ENCODE peak calls at places on chromosomes 16 and 17, in five cellular contexts. R, B, Y, U and J are unnamed samples.

GRCh38 chr16:23962001-23962400 is 126.2 kb downstream of the PRKCB start:
- DNase-seq in R (no peak), B (no peak), Y (no peak), U (no peak), J (no peak)

GRCh38 chr16:57167951-57168350 is 17.9 kb downstream of the PSME3IP1 start:
- DNase-seq in R (peak; percentile 63), B (no peak), Y (peak; percentile 85), U (no peak), J (no peak)

GRCh38 chr16:68724797-68725196 is 12.3 kb upstream of the CDH1 start:
- DNase-seq in R (no peak), B (no peak), Y (no peak), U (no peak), J (peak; percentile 82)

GRCh38 chr17:28901866-28902818 is 737 bp downstream of the DHRS13 start:
- DNase-seq in R (peak; percentile 71), B (peak; percentile 62), Y (peak; percentile 32), U (peak; percentile 50), J (peak; percentile 72)

GRCh38 chr16:12096162-12096781 is 119.7 kb downstream of the SNX29 start:
- DNase-seq in R (no peak), B (no peak), Y (no peak), U (no peak), J (no peak)

GRCh38 chr17:75250009-75250471 is 11.4 kb downstream of the GGA3 start:
- DNase-seq in R (no peak), B (no peak), Y (peak; percentile 70), U (no peak), J (no peak)

GRCh38 chr17:65956814-65957213 is 235.1 kb downstream of the CEP112 start:
- DNase-seq in R (no peak), B (no peak), Y (peak; percentile 15), U (no peak), J (no peak)

GRCh38 chr17:32124985-32125847 is 17.1 kb upstream of the RHOT1 start:
- DNase-seq in R (no peak), B (no peak), Y (no peak), U (no peak), J (no peak)

GRCh38 chr17:63598284-63598683 is 2.4 kb upstream of the TACO1 start:
- DNase-seq in R (no peak), B (no peak), Y (no peak), U (no peak), J (no peak)

GRCh38 chr17:61389670-61390478 is 9.8 kb upstream of the TBX2 start:
- DNase-seq in R (peak; percentile 86), B (no peak), Y (peak; percentile 65), U (no peak), J (no peak)

GRCh38 chr17:694239-694638 is 20.4 kb downstream of the VPS53 start:
- DNase-seq in R (no peak), B (no peak), Y (peak; percentile 87), U (no peak), J (no peak)

GRCh38 chr16:228917-229730 is at the start of gene LUC7L:
- DNase-seq in R (peak; percentile 96), B (peak; percentile 88), Y (peak; percentile 91), U (peak; percentile 77), J (peak; percentile 91)

GRCh38 chr16:68290455-68290854 is 20.3 kb downstream of the SLC7A6OS start:
- DNase-seq in R (no peak), B (no peak), Y (no peak), U (no peak), J (no peak)

GRCh38 chr16:46916980-46917379 is 32.8 kb downstream of the GPT2 start:
- DNase-seq in R (no peak), B (no peak), Y (no peak), U (no peak), J (no peak)

GRCh38 chr17:82674656-82675475 is 23.6 kb downstream of the RAB40B start:
- DNase-seq in R (no peak), B (no peak), Y (no peak), U (no peak), J (peak; percentile 52)

GRCh38 chr17:69059458-69060205 is 1.1 kb downstream of the ABCA9 start:
- DNase-seq in R (no peak), B (no peak), Y (peak; percentile 80), U (no peak), J (no peak)

GRCh38 chr17:40021471-40021961 is 6.3 kb downstream of the CSF3 start:
- DNase-seq in R (no peak), B (peak; percentile 55), Y (peak; percentile 59), U (no peak), J (no peak)

GRCh38 chr16:80341242-80341641 is 199.6 kb upstream of the DYNLRB2 start:
- DNase-seq in R (no peak), B (no peak), Y (no peak), U (no peak), J (no peak)

GRCh38 chr16:51164167-51164566 is 13.1 kb upstream of the SALL1 start:
- DNase-seq in R (no peak), B (no peak), Y (no peak), U (no peak), J (no peak)

GRCh38 chr17:64534187-64534586 is 27.4 kb downstream of the CEP95 start:
- DNase-seq in R (no peak), B (no peak), Y (no peak), U (no peak), J (no peak)

GRCh38 chr17:49508061-49508865 is 13.2 kb downstream of the NGFR start:
- DNase-seq in R (peak; percentile 83), B (no peak), Y (peak; percentile 57), U (no peak), J (no peak)

GRCh38 chr17:4545217-4545951 is 9.8 kb downstream of the MYBBP1A start:
- DNase-seq in R (no peak), B (no peak), Y (no peak), U (peak; percentile 15), J (no peak)

GRCh38 chr16:2939968-2940367 is 24.1 kb upstream of the KREMEN2 start:
- DNase-seq in R (no peak), B (no peak), Y (no peak), U (no peak), J (no peak)

GRCh38 chr17:45719335-45720071 is 64.6 kb upstream of the CRHR1 start:
- DNase-seq in R (peak; percentile 69), B (no peak), Y (peak; percentile 76), U (peak; percentile 14), J (no peak)

GRCh38 chr17:7222972-7223292 is 3.2 kb downstream of the ACADVL start:
- DNase-seq in R (no peak), B (no peak), Y (no peak), U (no peak), J (no peak)

GRCh38 chr17:44354582-44355309 is 8.9 kb downstream of the FAM171A2 start:
- DNase-seq in R (peak; percentile 89), B (peak; percentile 39), Y (peak; percentile 37), U (no peak), J (peak; percentile 56)

GRCh38 chr16:70744366-70744765 is 56.6 kb downstream of the VAC14 start:
- DNase-seq in R (no peak), B (peak; percentile 19), Y (no peak), U (no peak), J (no peak)

GRCh38 chr16:70746708-70747424 is 54.1 kb downstream of the VAC14 start:
- DNase-seq in R (no peak), B (peak; percentile 94), Y (peak; percentile 91), U (peak; percentile 84), J (peak; percentile 89)

GRCh38 chr16:70743791-70744190 is 57.2 kb downstream of the VAC14 start:
- DNase-seq in R (no peak), B (no peak), Y (no peak), U (no peak), J (no peak)

GRCh38 chr16:70746040-70746707 is 54.8 kb downstream of the VAC14 start:
- DNase-seq in R (no peak), B (peak; percentile 83), Y (peak; percentile 84), U (peak; percentile 77), J (peak; percentile 69)

DNA sequence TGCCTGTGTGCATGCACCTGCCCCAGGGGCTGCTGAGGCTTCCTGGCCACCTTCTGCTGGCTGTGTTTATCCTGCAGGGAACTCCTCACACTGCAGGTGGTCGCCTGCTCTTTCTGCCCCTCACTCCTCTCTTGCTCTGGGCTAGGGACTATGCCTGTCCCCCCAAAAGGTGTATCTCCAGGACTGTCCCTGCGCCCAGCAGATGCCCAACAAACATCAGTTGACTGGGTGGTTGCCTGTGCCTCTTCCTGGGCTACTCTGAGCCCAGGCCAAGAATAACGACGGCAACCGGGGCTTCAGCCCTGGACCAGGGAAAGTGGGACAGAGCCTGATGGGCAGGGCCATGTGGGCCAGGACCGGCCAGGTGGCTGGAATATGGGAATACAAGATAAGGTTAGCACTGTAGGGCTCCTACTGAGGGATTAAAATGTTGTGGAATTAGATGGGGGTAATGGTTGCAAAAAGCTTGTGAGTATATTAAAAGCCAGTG is 55.4 kb downstream of the VAC14 start:
- DNase-seq in R (no peak), B (no peak), Y (no peak), U (no peak), J (no peak)
- H3K4me1 ChIP-seq in R (peaks cover 8% of the 10 kb centered on the region), B (peaks cover 67% of the 10 kb centered on the region), Y (no peaks in the 10 kb centered on the region), U (peaks cover 19% of the 10 kb centered on the region), J (peaks cover 30% of the 10 kb centered on the region)

DNA sequence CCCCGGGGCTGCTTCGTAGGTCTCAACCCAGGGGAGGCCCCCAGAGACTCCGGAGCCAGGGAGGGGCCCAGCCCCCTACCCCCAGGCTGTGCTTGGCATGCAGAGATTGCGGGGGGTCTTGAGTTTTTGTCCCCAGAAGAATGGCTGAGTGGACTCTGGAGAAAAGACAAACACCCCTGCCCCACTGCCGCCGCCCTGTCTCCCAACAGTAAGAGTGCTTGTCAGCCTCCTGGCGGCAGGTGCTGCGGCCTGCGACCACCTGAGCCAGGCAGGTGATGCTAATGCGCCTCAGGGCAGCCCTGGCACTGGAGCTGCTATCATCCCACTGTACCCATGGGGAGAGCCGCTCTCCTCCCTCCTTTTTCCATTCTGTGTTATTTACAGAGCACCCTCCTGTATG is 2.7 kb upstream of the IL17C start:
- DNase-seq in R (no peak), B (no peak), Y (no peak), U (no peak), J (no peak)
- H3K4me3 ChIP-seq in R (no peak overlapping the region), B (no peak overlapping the region), Y (no peak overlapping the region), U (no peak overlapping the region), J (no peak overlapping the region)

DNA sequence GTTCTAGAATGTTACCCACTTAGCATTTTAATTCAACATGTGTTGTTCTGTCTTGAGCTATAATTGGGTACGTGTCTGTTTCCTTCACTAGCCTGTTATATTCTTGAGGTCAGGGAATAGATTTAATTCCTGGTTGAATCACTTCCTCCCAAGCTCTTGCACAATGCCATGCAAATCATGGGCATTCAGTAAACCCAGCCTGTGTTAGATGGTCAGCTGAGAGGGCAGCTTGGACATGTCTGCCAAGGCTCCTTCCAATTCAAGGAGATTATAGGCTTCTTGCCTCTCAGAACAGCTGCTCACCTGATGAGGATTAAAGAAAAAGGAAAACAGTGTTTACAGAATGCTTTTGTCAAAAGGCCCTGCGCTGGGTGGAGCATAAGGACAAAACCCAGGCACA is 12.6 kb downstream of the C1QTNF1 start:
- DNase-seq in R (no peak), B (peak; percentile 67), Y (peak; percentile 93), U (no peak), J (no peak)
- H3K27ac ChIP-seq in R (no peak overlapping the region), B (peak overlapping the region; percentile 21), Y (no peak overlapping the region), U (no peak overlapping the region), J (peak overlapping the region; percentile 4)

GRCh38 chr17:80791758-80792284 is 199.8 kb upstream of the CHMP6 start:
- DNase-seq in R (no peak), B (peak; percentile 34), Y (peak; percentile 93), U (no peak), J (peak; percentile 60)
- H3K4me1 ChIP-seq in R (no peaks in the 10 kb centered on the region), B (peaks cover 17% of the 10 kb centered on the region), Y (peaks cover 16% of the 10 kb centered on the region), U (no peaks in the 10 kb centered on the region), J (no peaks in the 10 kb centered on the region)